ENCODE peak calls at places on chromosomes 5 and 9, in five cellular contexts. M, R, J, T and O are unnamed samples.
A peak's percentile ranks its signal among the peaks of the same experiment; 100 is the strongest.

GRCh38 chr5:158152151-158152550 is 293.2 kb upstream of the CLINT1 start:
- DNase-seq in M (no peak), R (no peak), J (no peak), T (no peak), O (no peak)

GRCh38 chr9:13410566-13411031 is 131.1 kb upstream of the MPDZ start:
- DNase-seq in M (no peak), R (no peak), J (no peak), T (no peak), O (no peak)

GRCh38 chr5:153043876-153044275 is 446.6 kb upstream of the GRIA1 start:
- DNase-seq in M (no peak), R (no peak), J (no peak), T (no peak), O (no peak)

GRCh38 chr5:41246376-41246775 is 33.0 kb upstream of the C6 start:
- DNase-seq in M (no peak), R (peak; percentile 19), J (no peak), T (no peak), O (no peak)

GRCh38 chr9:113621309-113621791 is 157.8 kb downstream of the RGS3 start:
- DNase-seq in M (peak; percentile 57), R (no peak), J (no peak), T (no peak), O (no peak)

GRCh38 chr5:91031396-91031741 is 351.7 kb downstream of the ARRDC3 start:
- DNase-seq in M (no peak), R (no peak), J (no peak), T (no peak), O (no peak)

GRCh38 chr5:56656816-56657740 is 158.3 kb upstream of the MAP3K1 start:
- DNase-seq in M (no peak), R (no peak), J (no peak), T (no peak), O (no peak)

GRCh38 chr5:143536364-143536763 is 132.9 kb upstream of the NR3C1 start:
- DNase-seq in M (no peak), R (peak; percentile 32), J (peak; percentile 14), T (no peak), O (no peak)

GRCh38 chr5:150209020-150209635 is 19.3 kb downstream of the SLC6A7 start:
- DNase-seq in M (no peak), R (no peak), J (no peak), T (no peak), O (no peak)

GRCh38 chr5:34914671-34915138 is 599 bp downstream of the RAD1 start:
- DNase-seq in M (peak; percentile 46), R (peak; percentile 17), J (no peak), T (peak; percentile 75), O (no peak)

GRCh38 chr9:116275418-116276295 is 122.1 kb downstream of the PAPPA start:
- DNase-seq in M (no peak), R (no peak), J (no peak), T (no peak), O (no peak)

GRCh38 chr5:141560725-141561483 is 57.9 kb downstream of the DIAPH1 start:
- DNase-seq in M (peak; percentile 98), R (no peak), J (peak; percentile 10), T (peak; percentile 59), O (no peak)

GRCh38 chr5:79261907-79262306 is 26.0 kb downstream of the JMY start:
- DNase-seq in M (peak; percentile 67), R (no peak), J (no peak), T (no peak), O (no peak)

GRCh38 chr9:90086076-90086475 is 481.3 kb downstream of the GADD45G start:
- DNase-seq in M (peak; percentile 11), R (no peak), J (no peak), T (no peak), O (no peak)

GRCh38 chr5:56479701-56480304 is 246.7 kb upstream of the ANKRD55 start:
- DNase-seq in M (no peak), R (no peak), J (no peak), T (no peak), O (peak; percentile 30)

GRCh38 chr5:149938272-149938671 is 6.3 kb downstream of the PDE6A start:
- DNase-seq in M (no peak), R (peak; percentile 65), J (no peak), T (peak; percentile 48), O (no peak)

GRCh38 chr5:65805082-65805481 is 83.1 kb downstream of the NLN start:
- DNase-seq in M (no peak), R (no peak), J (no peak), T (no peak), O (no peak)

GRCh38 chr5:143135832-143136551 is 267.5 kb downstream of the NR3C1 start:
- DNase-seq in M (no peak), R (no peak), J (peak; percentile 59), T (no peak), O (no peak)

GRCh38 chr5:87754009-87754757 is 341.5 kb upstream of the CCNH start:
- DNase-seq in M (peak; percentile 31), R (no peak), J (no peak), T (no peak), O (no peak)
- TF ChIP-seq JUNB in M (no peak), R (no peak), J (no peak), T (no peak), O (no peak)

DNA sequence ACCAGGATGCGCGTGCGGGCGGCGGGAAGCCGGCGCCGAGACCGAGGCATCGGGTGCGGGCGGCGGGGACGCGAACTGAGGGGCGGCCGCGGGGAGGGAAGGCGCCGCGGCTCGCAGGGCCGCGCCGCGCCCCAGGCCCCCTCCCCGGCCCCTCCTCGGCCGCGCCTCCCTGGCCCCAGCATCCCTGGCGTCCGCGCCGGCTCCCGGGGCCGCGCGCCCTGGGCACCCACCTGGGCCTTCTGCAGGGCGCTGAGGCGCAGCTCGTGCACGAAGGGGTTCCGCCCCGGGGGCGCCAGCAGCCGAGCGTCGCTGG is 324 bp downstream of the LPCAT1 start:
- DNase-seq in M (no peak), R (no peak), J (no peak), T (no peak), O (no peak)
- TF ChIP-seq JUNB in M (no peak), R (no peak), J (no peak), T (no peak), O (no peak)

DNA sequence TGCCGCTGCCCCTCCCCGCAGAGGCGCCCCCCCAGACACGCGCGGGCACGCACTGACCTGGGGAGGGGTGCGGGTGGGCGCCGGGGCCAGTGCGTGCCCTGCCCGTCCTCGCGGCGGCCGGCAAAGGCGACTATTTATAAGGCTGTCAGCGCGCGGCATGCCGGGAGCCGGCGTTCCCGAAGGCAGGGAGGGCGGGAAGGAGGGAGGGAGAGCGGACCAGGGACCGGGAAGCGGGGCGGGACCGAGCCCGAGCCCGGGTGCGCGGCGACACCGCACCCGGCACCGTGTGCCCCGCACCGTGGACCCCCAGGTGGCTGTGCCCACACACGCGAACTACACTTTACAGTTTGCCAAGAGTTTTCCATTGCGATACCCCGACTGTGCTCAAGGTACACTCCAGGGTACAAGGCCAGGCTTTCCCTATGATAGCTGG is at the start of gene AK1:
- DNase-seq in M (peak; percentile 81), R (no peak), J (no peak), T (peak; percentile 79), O (no peak)
- TF ChIP-seq JUNB in M (no peak), R (no peak), J (no peak), T (no peak), O (no peak)

DNA sequence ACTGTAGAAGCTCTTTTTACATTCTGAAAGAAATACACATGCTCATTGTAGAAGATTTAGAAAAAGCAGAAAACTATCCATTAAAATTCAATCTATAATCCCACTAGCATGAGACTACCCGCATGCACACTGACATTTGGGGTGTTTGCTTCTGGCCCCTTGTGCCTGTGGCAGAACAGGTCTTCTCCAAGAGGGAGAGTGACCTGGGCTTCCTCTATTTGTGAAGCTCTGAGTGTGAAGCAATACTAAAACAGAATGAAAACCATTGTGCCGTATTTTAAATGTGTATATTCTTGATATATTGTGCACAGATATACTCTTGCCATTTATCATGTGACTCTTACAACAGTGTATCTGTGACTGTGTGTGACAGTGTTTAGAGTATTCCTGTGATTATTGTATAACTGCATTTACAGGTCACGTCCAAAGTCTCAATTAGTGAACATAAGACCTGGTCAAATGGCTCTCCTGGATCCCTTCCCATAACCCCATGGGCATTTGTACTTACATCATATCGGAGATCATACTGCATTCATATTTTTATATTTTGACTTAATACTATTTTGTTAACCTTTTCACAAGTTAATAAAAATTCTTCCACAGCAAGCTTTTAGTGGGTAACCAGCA is 14.7 kb upstream of the CPEB4 start:
- DNase-seq in M (no peak), R (no peak), J (no peak), T (no peak), O (no peak)
- TF ChIP-seq JUNB in M (no peak), R (no peak), J (no peak), T (no peak), O (no peak)

GRCh38 chr9:97077465-97078295 is 38.7 kb upstream of the CTSV start:
- DNase-seq in M (peak; percentile 37), R (no peak), J (no peak), T (no peak), O (no peak)

GRCh38 chr9:97075289-97075870 is 36.4 kb upstream of the CTSV start:
- DNase-seq in M (no peak), R (no peak), J (peak; percentile 68), T (no peak), O (no peak)

GRCh38 chr9:97076238-97076637 is 37.3 kb upstream of the CTSV start:
- DNase-seq in M (peak; percentile 76), R (no peak), J (no peak), T (no peak), O (no peak)

DNA sequence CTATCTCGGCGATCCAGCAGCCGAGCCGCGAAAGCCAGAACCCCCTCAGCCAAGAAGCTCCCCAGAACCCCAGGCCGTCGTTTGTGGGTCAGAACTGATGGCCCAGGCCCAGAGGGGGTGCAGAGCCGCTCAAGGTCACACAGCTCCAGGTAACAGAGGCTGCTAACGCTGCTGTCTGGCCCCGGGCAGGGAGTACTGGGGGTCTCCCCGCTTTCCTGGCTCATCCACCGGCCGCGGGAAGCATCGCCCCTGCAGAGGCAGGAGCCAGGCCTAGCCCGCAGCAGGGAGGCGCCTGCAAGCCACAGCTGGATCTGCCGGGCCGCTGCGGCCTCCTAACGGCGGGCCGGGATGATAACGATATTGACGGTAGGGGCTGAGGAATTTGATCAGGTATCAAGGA is 39.4 kb upstream of the CTSV start:
- DNase-seq in M (peak; percentile 48), R (no peak), J (no peak), T (no peak), O (no peak)
- TF ChIP-seq JUNB in M (no peak), R (no peak), J (no peak), T (no peak), O (no peak)